ENCODE peak calls at places on chromosomes 6 and 20, in five cellular contexts. One of them, this sample, is unnamed.

GRCh38 chr20:9488063-9488462 is 26.3 kb upstream of the LAMP5 start:
- DNase-seq in Panc1: no peak
- DNase-seq in sigmoid colon: no peak
- DNase-seq in lower lobe of right lung: no peak
- DNase-seq in upper lobe of right lung: no peak
- DNase-seq in this sample: no peak

GRCh38 chr6:167049275-167049674 is 50.1 kb downstream of the CEP43 start:
- DNase-seq in Panc1: no peak
- DNase-seq in sigmoid colon: no peak
- DNase-seq in lower lobe of right lung: no peak
- DNase-seq in upper lobe of right lung: no peak
- DNase-seq in this sample: no peak

GRCh38 chr20:37969949-37970855 is 63.1 kb downstream of the TTI1 start:
- DNase-seq in Panc1: no peak
- DNase-seq in sigmoid colon: no peak
- DNase-seq in lower lobe of right lung: no peak
- DNase-seq in upper lobe of right lung: no peak
- DNase-seq in this sample: no peak

GRCh38 chr20:35146922-35147574 is at the start of gene EDEM2:
- DNase-seq in Panc1: peak; percentile 82
- DNase-seq in sigmoid colon: peak; percentile 97
- DNase-seq in lower lobe of right lung: peak; percentile 95
- DNase-seq in upper lobe of right lung: peak; percentile 97
- DNase-seq in this sample: peak; percentile 99

GRCh38 chr6:130018292-130018829 is at the start of gene L3MBTL3:
- DNase-seq in Panc1: peak; percentile 22
- DNase-seq in sigmoid colon: peak; percentile 94
- DNase-seq in lower lobe of right lung: peak; percentile 93
- DNase-seq in upper lobe of right lung: peak; percentile 94
- DNase-seq in this sample: peak; percentile 97

GRCh38 chr6:19616022-19616421 is 221.1 kb upstream of the ID4 start:
- DNase-seq in Panc1: no peak
- DNase-seq in sigmoid colon: no peak
- DNase-seq in lower lobe of right lung: no peak
- DNase-seq in upper lobe of right lung: no peak
- DNase-seq in this sample: no peak

GRCh38 chr6:107712523-107713213 is 111.4 kb downstream of the SCML4 start:
- DNase-seq in Panc1: no peak
- DNase-seq in sigmoid colon: peak; percentile 81
- DNase-seq in lower lobe of right lung: no peak
- DNase-seq in upper lobe of right lung: no peak
- DNase-seq in this sample: no peak

GRCh38 chr6:170095273-170095976 is 195.5 kb downstream of the DLL1 start:
- DNase-seq in Panc1: no peak
- DNase-seq in sigmoid colon: peak; percentile 48
- DNase-seq in lower lobe of right lung: no peak
- DNase-seq in upper lobe of right lung: peak; percentile 49
- DNase-seq in this sample: peak; percentile 74

GRCh38 chr6:104462811-104463599 is 396.7 kb downstream of the HACE1 start:
- DNase-seq in Panc1: no peak
- DNase-seq in sigmoid colon: no peak
- DNase-seq in lower lobe of right lung: no peak
- DNase-seq in upper lobe of right lung: no peak
- DNase-seq in this sample: no peak

GRCh38 chr6:125943528-125944433 is 12.8 kb upstream of the HINT3 start:
- DNase-seq in Panc1: no peak
- DNase-seq in sigmoid colon: no peak
- DNase-seq in lower lobe of right lung: no peak
- DNase-seq in upper lobe of right lung: no peak
- DNase-seq in this sample: no peak

GRCh38 chr6:125944896-125945295 is 11.7 kb upstream of the HINT3 start:
- DNase-seq in Panc1: no peak
- DNase-seq in sigmoid colon: no peak
- DNase-seq in lower lobe of right lung: no peak
- DNase-seq in upper lobe of right lung: no peak
- DNase-seq in this sample: no peak

GRCh38 chr6:125944434-125944816 is 12.1 kb upstream of the HINT3 start:
- DNase-seq in Panc1: no peak
- DNase-seq in sigmoid colon: peak; percentile 82
- DNase-seq in lower lobe of right lung: peak; percentile 83
- DNase-seq in upper lobe of right lung: peak; percentile 78
- DNase-seq in this sample: peak; percentile 74

GRCh38 chr6:125947581-125947980 is 9.0 kb upstream of the HINT3 start:
- DNase-seq in Panc1: no peak
- DNase-seq in sigmoid colon: no peak
- DNase-seq in lower lobe of right lung: peak; percentile 67
- DNase-seq in upper lobe of right lung: peak; percentile 74
- DNase-seq in this sample: no peak

DNA sequence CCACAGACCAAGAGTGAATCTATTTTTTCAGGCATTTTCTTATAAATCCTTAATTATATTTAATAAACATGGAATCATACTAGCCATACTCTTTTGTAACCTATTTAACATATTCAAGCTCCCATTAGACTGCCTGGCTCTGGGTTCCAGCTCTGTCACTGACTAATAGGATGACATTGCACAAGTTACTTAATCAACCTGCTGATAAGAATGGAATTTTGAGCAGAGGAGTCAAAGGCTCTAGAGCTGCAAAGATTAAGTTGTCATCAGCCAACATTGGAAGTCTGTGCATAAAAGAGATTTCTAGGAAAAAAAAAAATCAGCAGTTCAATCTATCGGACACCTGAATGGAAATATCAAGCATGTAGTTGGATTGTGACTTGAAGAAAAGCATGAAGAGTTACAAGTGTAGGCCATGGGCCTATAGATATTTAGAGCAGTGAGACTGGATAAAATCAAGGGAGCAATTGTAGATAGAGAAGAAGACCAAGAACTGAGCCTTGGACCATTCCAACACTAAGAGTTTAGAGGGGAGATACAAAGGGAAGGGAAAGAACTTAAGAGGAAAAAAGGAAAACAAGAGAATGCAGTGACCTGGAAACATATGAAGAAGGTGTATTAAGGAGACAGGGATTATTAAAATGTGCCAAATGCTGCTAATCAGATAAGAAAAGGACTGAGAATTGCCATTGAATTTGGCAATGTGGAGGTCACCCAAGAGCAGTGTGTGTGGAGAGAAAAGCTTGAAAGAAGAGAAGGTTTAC is 11.0 kb upstream of the HINT3 start:
- DNase-seq in Panc1: no peak
- DNase-seq in sigmoid colon: no peak
- DNase-seq in lower lobe of right lung: no peak
- DNase-seq in upper lobe of right lung: no peak
- DNase-seq in this sample: no peak
- H3K4me1 ChIP-seq in Panc1: no peaks in the 10 kb centered on the region
- H3K4me1 ChIP-seq in sigmoid colon: peaks cover 7% of the 10 kb centered on the region
- H3K4me1 ChIP-seq in lower lobe of right lung: peaks cover 54% of the 10 kb centered on the region
- H3K4me1 ChIP-seq in upper lobe of right lung: peaks cover 35% of the 10 kb centered on the region
- H3K4me1 ChIP-seq in this sample: peaks cover 3% of the 10 kb centered on the region

DNA sequence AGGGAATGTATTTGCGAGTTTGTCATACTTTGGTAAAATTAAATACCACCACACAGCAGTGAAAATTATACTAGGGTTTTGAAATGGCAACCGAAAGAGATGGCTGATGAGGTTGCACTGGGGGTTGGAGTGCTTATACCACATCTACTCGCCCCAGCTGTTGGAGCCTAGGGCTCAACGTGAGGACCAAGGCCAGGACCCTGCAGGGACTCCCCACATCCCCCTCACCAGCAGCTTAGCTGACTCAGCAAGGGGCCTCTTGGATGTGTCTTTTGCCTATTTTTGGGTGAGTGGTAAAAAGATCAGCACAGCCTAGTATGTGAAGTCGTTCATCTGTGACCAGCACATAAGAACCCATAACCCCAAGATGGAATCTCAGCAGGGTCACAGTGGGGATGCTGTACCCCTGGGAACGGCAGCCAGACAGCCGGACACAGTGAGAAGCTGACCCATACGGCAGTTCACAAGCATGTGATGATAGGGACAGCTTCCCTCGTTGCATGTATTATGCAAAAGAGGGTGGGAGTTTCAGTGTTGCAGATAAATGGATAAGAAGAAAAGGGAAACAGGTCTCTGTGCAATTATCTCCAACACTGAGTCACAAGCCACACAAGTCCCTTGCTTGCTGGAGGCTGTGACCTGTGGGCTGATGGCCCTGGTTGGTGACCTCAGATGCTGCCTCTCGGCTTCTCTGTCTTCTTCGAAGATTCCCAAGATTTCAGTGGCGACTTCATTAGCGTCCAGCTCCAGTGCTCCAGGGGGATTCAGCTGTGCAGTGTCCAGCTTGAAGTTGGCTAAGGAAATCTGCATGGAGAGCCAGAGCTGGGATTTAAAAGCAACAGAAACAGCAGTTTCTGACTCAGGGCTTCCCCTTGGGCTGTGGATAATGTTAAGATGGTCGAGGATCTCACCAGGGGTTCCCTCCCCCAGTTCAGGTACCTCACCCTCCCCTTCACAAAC is 20.9 kb upstream of the SPO11 start:
- DNase-seq in Panc1: no peak
- DNase-seq in sigmoid colon: peak; percentile 19
- DNase-seq in lower lobe of right lung: no peak
- DNase-seq in upper lobe of right lung: no peak
- DNase-seq in this sample: no peak
- H3K27me3 ChIP-seq in Panc1: peaks cover 13% of the 10 kb centered on the region
- H3K27me3 ChIP-seq in sigmoid colon: no peaks in the 10 kb centered on the region
- H3K27me3 ChIP-seq in lower lobe of right lung: peaks cover 14% of the 10 kb centered on the region
- H3K27me3 ChIP-seq in upper lobe of right lung: peaks cover 20% of the 10 kb centered on the region
- H3K27me3 ChIP-seq in this sample: no peaks in the 10 kb centered on the region

GRCh38 chr20:841568-842546 is 8.3 kb downstream of the FAM110A start:
- DNase-seq in Panc1: no peak
- DNase-seq in sigmoid colon: no peak
- DNase-seq in lower lobe of right lung: peak; percentile 80
- DNase-seq in upper lobe of right lung: peak; percentile 89
- DNase-seq in this sample: peak; percentile 21
- H3K4me3 ChIP-seq in Panc1: peak overlapping the region; percentile 50
- H3K4me3 ChIP-seq in sigmoid colon: peak overlapping the region; percentile 27
- H3K4me3 ChIP-seq in lower lobe of right lung: peak overlapping the region; percentile 57
- H3K4me3 ChIP-seq in upper lobe of right lung: peak overlapping the region; percentile 50
- H3K4me3 ChIP-seq in this sample: no peak overlapping the region

GRCh38 chr20:47263080-47263479 is 93.4 kb downstream of the ZMYND8 start:
- DNase-seq in Panc1: no peak
- DNase-seq in sigmoid colon: no peak
- DNase-seq in lower lobe of right lung: no peak
- DNase-seq in upper lobe of right lung: no peak
- DNase-seq in this sample: no peak
- H3K4me1 ChIP-seq in Panc1: peaks cover 4% of the 10 kb centered on the region
- H3K4me1 ChIP-seq in sigmoid colon: peaks cover 17% of the 10 kb centered on the region
- H3K4me1 ChIP-seq in lower lobe of right lung: peaks cover 25% of the 10 kb centered on the region
- H3K4me1 ChIP-seq in upper lobe of right lung: peaks cover 15% of the 10 kb centered on the region
- H3K4me1 ChIP-seq in this sample: no peaks in the 10 kb centered on the region

GRCh38 chr20:3661836-3662665 is 1.1 kb downstream of the GFRA4 start:
- DNase-seq in Panc1: no peak
- DNase-seq in sigmoid colon: peak; percentile 61
- DNase-seq in lower lobe of right lung: no peak
- DNase-seq in upper lobe of right lung: peak; percentile 49
- DNase-seq in this sample: no peak

GRCh38 chr20:3659492-3660261 is 3.5 kb downstream of the GFRA4 start:
- DNase-seq in Panc1: no peak
- DNase-seq in sigmoid colon: peak; percentile 46
- DNase-seq in lower lobe of right lung: no peak
- DNase-seq in upper lobe of right lung: peak; percentile 63
- DNase-seq in this sample: no peak

GRCh38 chr20:3663031-3663701 is at the start of gene GFRA4:
- DNase-seq in Panc1: no peak
- DNase-seq in sigmoid colon: peak; percentile 60
- DNase-seq in lower lobe of right lung: no peak
- DNase-seq in upper lobe of right lung: peak; percentile 57
- DNase-seq in this sample: no peak

GRCh38 chr20:3660262-3661059 is 2.7 kb downstream of the GFRA4 start:
- DNase-seq in Panc1: no peak
- DNase-seq in sigmoid colon: peak; percentile 48
- DNase-seq in lower lobe of right lung: no peak
- DNase-seq in upper lobe of right lung: peak; percentile 54
- DNase-seq in this sample: peak; percentile 72

DNA sequence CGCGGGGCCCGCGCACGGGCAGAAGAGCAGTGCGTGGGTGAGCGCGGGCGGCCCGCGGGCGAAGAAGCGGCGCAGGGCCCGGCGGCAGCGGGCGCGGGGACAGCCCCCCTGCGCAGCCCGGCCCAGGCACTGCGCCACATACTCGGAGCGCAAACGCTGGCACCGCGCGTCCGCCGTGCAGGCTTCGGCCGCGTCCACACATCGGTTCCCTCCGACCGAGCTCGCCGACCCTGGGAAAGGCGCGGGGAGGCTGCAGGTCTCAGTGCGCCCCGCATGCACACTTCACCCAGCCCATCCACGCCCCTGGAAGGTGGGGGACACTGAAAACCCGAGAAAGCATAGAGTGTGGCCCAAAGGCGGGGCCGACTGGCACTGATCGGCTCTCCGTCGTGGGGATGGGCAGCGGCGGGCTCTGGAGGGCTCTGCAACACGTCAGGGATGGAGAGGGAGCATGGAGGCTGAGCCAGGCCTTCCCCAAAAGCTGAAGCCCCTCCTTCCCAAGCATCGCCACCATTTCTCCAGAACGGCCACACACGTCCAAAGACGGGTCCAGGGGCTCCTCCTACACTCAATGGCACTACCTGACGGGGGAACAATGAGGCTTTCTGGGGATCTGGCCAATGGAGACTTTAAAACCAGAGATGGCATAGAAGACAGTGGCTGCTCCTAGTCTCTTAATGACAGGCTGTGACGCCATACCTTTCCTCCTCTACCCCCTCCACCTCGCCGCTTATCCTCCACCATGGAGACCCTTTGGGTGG is 2.0 kb downstream of the GFRA4 start:
- DNase-seq in Panc1: no peak
- DNase-seq in sigmoid colon: peak; percentile 52
- DNase-seq in lower lobe of right lung: no peak
- DNase-seq in upper lobe of right lung: peak; percentile 61
- DNase-seq in this sample: peak; percentile 43
- H3K27me3 ChIP-seq in Panc1: peaks cover 8% of the 10 kb centered on the region
- H3K27me3 ChIP-seq in sigmoid colon: peaks cover 25% of the 10 kb centered on the region
- H3K27me3 ChIP-seq in lower lobe of right lung: peaks cover 32% of the 10 kb centered on the region
- H3K27me3 ChIP-seq in upper lobe of right lung: peaks cover 41% of the 10 kb centered on the region
- H3K27me3 ChIP-seq in this sample: no peaks in the 10 kb centered on the region

GRCh38 chr20:4189375-4189774 is 174.0 kb upstream of the RNF24 start:
- DNase-seq in Panc1: no peak
- DNase-seq in sigmoid colon: peak; percentile 24
- DNase-seq in lower lobe of right lung: no peak
- DNase-seq in upper lobe of right lung: no peak
- DNase-seq in this sample: no peak

GRCh38 chr20:4195499-4195898 is 180.1 kb upstream of the RNF24 start:
- DNase-seq in Panc1: no peak
- DNase-seq in sigmoid colon: no peak
- DNase-seq in lower lobe of right lung: no peak
- DNase-seq in upper lobe of right lung: peak; percentile 44
- DNase-seq in this sample: no peak

GRCh38 chr20:4193053-4193452 is 177.7 kb upstream of the RNF24 start:
- DNase-seq in Panc1: no peak
- DNase-seq in sigmoid colon: peak; percentile 18
- DNase-seq in lower lobe of right lung: no peak
- DNase-seq in upper lobe of right lung: peak; percentile 31
- DNase-seq in this sample: no peak

GRCh38 chr20:4190792-4191519 is 175.6 kb upstream of the RNF24 start:
- DNase-seq in Panc1: no peak
- DNase-seq in sigmoid colon: peak; percentile 38
- DNase-seq in lower lobe of right lung: no peak
- DNase-seq in upper lobe of right lung: peak; percentile 17
- DNase-seq in this sample: no peak

GRCh38 chr20:4192378-4193048 is 177.2 kb upstream of the RNF24 start:
- DNase-seq in Panc1: no peak
- DNase-seq in sigmoid colon: peak; percentile 50
- DNase-seq in lower lobe of right lung: no peak
- DNase-seq in upper lobe of right lung: peak; percentile 37
- DNase-seq in this sample: no peak
- H3K4me3 ChIP-seq in Panc1: no peak overlapping the region
- H3K4me3 ChIP-seq in sigmoid colon: no peak overlapping the region
- H3K4me3 ChIP-seq in lower lobe of right lung: no peak overlapping the region
- H3K4me3 ChIP-seq in upper lobe of right lung: no peak overlapping the region
- H3K4me3 ChIP-seq in this sample: no peak overlapping the region

This sample was measured in aorta.